ENCODE peak calls at places on chromosomes 3 and 15, in four cellular contexts. N is fibroblast of lung; X is tibial nerve; E is CD8-positive, alpha-beta memory T cell. T is an unnamed sample.

GRCh38 chr15:94631608-94632007 is 400.2 kb downstream of the MCTP2 start:
- DNase-seq in N (no peak), X (no peak), E (no peak), T (no peak)

GRCh38 chr15:79296583-79296982 is 14.1 kb downstream of the ANKRD34C start:
- DNase-seq in N (no peak), X (no peak), E (no peak), T (no peak)

GRCh38 chr3:149342413-149343340 is 9.2 kb upstream of the TM4SF18 start:
- DNase-seq in N (peak; percentile 68), X (no peak), E (no peak), T (no peak)

GRCh38 chr3:171845541-171846284 is 2.6 kb downstream of the TMEM212 start:
- DNase-seq in N (no peak), X (no peak), E (no peak), T (no peak)

GRCh38 chr15:25345943-25346342 is 92.9 kb downstream of the UBE3A start:
- DNase-seq in N (peak; percentile 15), X (peak; percentile 4), E (no peak), T (no peak)

GRCh38 chr15:28975766-28976179 is 90.0 kb downstream of the APBA2 start:
- DNase-seq in N (peak; percentile 68), X (no peak), E (peak; percentile 52), T (no peak)

GRCh38 chr3:46162975-46163550 is 45.0 kb downstream of the CCR1 start:
- DNase-seq in N (no peak), X (no peak), E (no peak), T (no peak)

GRCh38 chr3:71310595-71311319 is 272.8 kb downstream of the FOXP1 start:
- DNase-seq in N (peak; percentile 81), X (peak; percentile 38), E (no peak), T (no peak)

GRCh38 chr3:129836381-129837056 is 57.0 kb downstream of the TMCC1 start:
- DNase-seq in N (no peak), X (no peak), E (no peak), T (no peak)

GRCh38 chr3:34387831-34388564 is 589.6 kb downstream of the PDCD6IP start:
- DNase-seq in N (no peak), X (no peak), E (no peak), T (no peak)

GRCh38 chr15:82081904-82082810 is 36.3 kb upstream of the MEX3B start:
- DNase-seq in N (peak; percentile 86), X (no peak), E (no peak), T (no peak)

GRCh38 chr15:41857316-41857715 is 18.7 kb downstream of the PLA2G4B start:
- DNase-seq in N (no peak), X (no peak), E (no peak), T (no peak)

GRCh38 chr15:53976844-53977392 is 1.3 kb upstream of the UNC13C start:
- DNase-seq in N (peak; percentile 5), X (no peak), E (no peak), T (peak; percentile 6)

GRCh38 chr3:23809840-23810341 is 4.1 kb downstream of the UBE2E1 start:
- DNase-seq in N (no peak), X (no peak), E (no peak), T (no peak)

GRCh38 chr3:5425371-5425770 is 237.9 kb downstream of the EDEM1 start:
- DNase-seq in N (no peak), X (no peak), E (no peak), T (no peak)

GRCh38 chr3:188573286-188573928 is 419.4 kb downstream of the LPP start:
- DNase-seq in N (no peak), X (no peak), E (no peak), T (no peak)

GRCh38 chr3:123941150-123941941 is 19.7 kb downstream of the CCDC14 start:
- DNase-seq in N (peak; percentile 41), X (no peak), E (no peak), T (no peak)

GRCh38 chr15:34582461-34583357 is 742 bp downstream of the GOLGA8B start:
- DNase-seq in N (peak; percentile 17), X (no peak), E (peak; percentile 15), T (no peak)

GRCh38 chr3:182631183-182632076 is 161.9 kb upstream of the ATP11B start:
- DNase-seq in N (no peak), X (no peak), E (no peak), T (no peak)

GRCh38 chr3:102106421-102107097 is 257.2 kb downstream of the NFKBIZ start:
- DNase-seq in N (peak; percentile 84), X (no peak), E (no peak), T (no peak)

GRCh38 chr3:141812091-141812490 is 48.9 kb downstream of the GRK7 start:
- DNase-seq in N (no peak), X (no peak), E (no peak), T (no peak)

GRCh38 chr3:79414035-79414434 is 353.8 kb downstream of the ROBO1 start:
- DNase-seq in N (no peak), X (no peak), E (no peak), T (no peak)

GRCh38 chr3:61571516-61572336 is 10.4 kb downstream of the PTPRG start:
- DNase-seq in N (peak; percentile 95), X (peak; percentile 36), E (no peak), T (no peak)

GRCh38 chr15:84840255-84840654 is 23.1 kb downstream of the ALPK3 start:
- DNase-seq in N (no peak), X (no peak), E (no peak), T (no peak)

GRCh38 chr3:122577409-122578028 is at the start of gene PARP15:
- DNase-seq in N (peak; percentile 14), X (no peak), E (peak; percentile 35), T (no peak)

GRCh38 chr15:89680282-89680873 is 1.2 kb upstream of the PLIN1 start:
- DNase-seq in N (peak; percentile 97), X (peak; percentile 82), E (no peak), T (peak; percentile 19)

GRCh38 chr3:30333903-30334302 is 272.5 kb upstream of the TGFBR2 start:
- DNase-seq in N (no peak), X (no peak), E (no peak), T (no peak)

GRCh38 chr3:27134165-27134796 is 234.9 kb downstream of the NEK10 start:
- DNase-seq in N (peak; percentile 74), X (peak; percentile 52), E (peak; percentile 45), T (no peak)

GRCh38 chr3:196179380-196180308 is 31.6 kb downstream of the ZDHHC19 start:
- DNase-seq in N (peak; percentile 58), X (no peak), E (peak; percentile 78), T (peak; percentile 71)

GRCh38 chr15:89749951-89750559 is 994 bp downstream of the MESP1 start:
- DNase-seq in N (no peak), X (no peak), E (no peak), T (no peak)

GRCh38 chr3:128187495-128187894 is 34.2 kb downstream of the EEFSEC start:
- DNase-seq in N (no peak), X (no peak), E (no peak), T (no peak)

GRCh38 chr3:188649521-188649920 is 495.6 kb downstream of the LPP start:
- DNase-seq in N (no peak), X (no peak), E (no peak), T (no peak)

DNA sequence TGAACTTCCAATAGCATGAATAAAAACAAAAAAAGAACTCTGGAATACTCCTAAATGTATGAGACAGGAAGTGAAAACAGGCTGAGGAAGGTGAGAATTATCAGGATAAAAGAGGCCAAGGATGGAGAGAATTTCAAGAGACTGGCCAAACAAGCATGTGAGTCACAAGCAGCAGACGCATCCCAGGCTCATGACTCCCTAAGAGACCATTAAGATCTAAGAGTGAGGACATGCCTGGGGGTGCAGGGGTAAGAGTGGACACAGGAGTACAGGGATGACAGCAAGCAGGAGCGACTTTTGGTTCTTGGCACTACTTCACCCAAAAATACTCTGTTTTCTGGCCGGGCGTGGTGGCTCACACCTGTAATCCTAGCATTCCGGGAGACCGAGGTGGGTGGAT is 7.1 kb downstream of the SCAMP2 start:
- DNase-seq in N (peak; percentile 30), X (no peak), E (no peak), T (no peak)
- H3K27ac ChIP-seq in N (peak overlapping the region; percentile 18), X (no peak overlapping the region), E (no peak overlapping the region), T (no peak overlapping the region)

DNA sequence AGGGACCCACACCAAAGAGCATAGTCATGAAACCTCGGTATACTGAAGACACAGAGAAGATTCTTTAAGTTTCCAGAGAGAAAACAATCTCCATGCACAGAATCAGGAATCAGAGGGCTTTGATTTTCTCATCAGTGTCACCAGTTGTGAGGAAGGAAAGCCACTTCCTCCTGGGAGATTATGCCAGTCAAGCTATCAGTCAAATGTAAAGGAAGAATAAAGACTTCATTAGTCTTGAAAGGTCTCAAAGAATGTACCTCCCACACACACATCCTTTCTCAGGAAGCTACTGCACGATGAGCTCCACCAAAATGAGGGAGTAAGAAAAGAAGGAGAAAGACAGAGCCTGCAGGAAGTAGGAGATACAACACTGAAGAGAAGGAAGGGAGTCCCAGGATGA is 486.3 kb downstream of the SHQ1 start:
- DNase-seq in N (no peak), X (no peak), E (no peak), T (no peak)
- H3K27ac ChIP-seq in N (no peak overlapping the region), X (no peak overlapping the region), E (no peak overlapping the region), T (no peak overlapping the region)

GRCh38 chr3:58055309-58055708 is 47.1 kb downstream of the FLNB start:
- DNase-seq in N (no peak), X (no peak), E (no peak), T (no peak)

GRCh38 chr3:58051196-58051595 is 43.0 kb downstream of the FLNB start:
- DNase-seq in N (peak; percentile 87), X (peak; percentile 50), E (no peak), T (no peak)

GRCh38 chr3:58052373-58053273 is 44.4 kb downstream of the FLNB start:
- DNase-seq in N (peak; percentile 95), X (peak; percentile 90), E (no peak), T (no peak)

GRCh38 chr3:58058654-58059263 is 50.5 kb downstream of the FLNB start:
- DNase-seq in N (peak; percentile 43), X (no peak), E (no peak), T (no peak)

DNA sequence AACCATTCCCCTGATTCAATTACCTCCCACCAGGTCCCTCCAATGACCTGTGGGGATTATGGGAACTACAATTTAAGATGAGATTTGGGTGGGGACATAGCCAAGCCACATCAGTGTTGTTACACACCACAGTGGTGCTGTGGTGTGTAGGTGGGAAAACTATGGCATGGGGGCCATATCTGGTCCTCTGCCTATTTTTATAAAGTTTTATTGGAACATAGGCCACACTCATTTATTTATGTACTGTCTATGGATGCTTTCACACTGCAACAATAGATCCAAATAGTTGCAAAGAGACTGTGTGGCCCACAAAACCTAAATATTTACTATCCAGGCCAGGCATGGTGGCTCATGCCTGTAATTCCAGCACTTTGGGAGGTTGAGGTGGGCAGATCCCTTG is 46.4 kb downstream of the FLNB start:
- DNase-seq in N (no peak), X (no peak), E (no peak), T (no peak)
- H3K27ac ChIP-seq in N (no peak overlapping the region), X (no peak overlapping the region), E (no peak overlapping the region), T (no peak overlapping the region)

GRCh38 chr3:84905556-84905920 is 53.3 kb upstream of the CADM2 start:
- DNase-seq in N (no peak), X (no peak), E (no peak), T (no peak)
- H3K27ac ChIP-seq in N (no peak overlapping the region), X (no peak overlapping the region), E (no peak overlapping the region), T (no peak overlapping the region)

DNA sequence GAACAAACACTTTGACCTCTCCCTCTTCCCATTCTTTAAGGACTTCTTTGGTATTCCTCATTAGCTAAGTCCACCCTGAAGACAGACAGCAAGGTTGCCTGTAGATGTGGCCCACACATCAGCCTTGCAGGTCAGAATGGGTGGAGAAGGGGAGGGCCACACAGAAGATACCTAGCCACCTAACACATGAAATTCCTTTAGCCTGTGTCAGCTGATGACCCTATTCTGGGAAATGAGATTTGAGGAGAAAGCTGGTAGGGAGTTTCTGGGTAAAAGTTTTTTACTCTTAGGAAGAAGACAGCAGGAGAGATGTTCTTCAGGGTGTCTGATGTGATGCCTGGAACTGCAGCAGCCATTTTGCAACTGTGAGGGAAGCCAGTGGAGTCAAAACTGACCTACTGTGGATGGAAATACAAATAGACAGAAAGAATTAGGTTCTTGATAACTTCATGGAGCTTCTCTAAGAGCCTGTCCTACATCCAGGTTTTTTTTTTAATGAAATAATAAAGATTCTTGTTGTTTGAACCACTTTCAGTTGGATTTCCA is 17.8 kb upstream of the SMAD6 start:
- DNase-seq in N (no peak), X (no peak), E (no peak), T (no peak)
- H3K27ac ChIP-seq in N (no peak overlapping the region), X (no peak overlapping the region), E (no peak overlapping the region), T (no peak overlapping the region)

T was measured in substantia nigra.